ENCODE peak calls at places on chromosomes 6 and 20, in four cellular contexts. I, Q, D and W are unnamed samples.

GRCh38 chr20:37627060-37627766 is 66.6 kb upstream of the CTNNBL1 start:
- DNase-seq in I (peak), Q (no peak), D (no peak), W (no peak)

GRCh38 chr6:46440133-46440532 is 51.1 kb downstream of the RCAN2 start:
- DNase-seq in I (no peak), Q (no peak), D (no peak), W (no peak)

GRCh38 chr20:12371955-12372354 is 454.3 kb downstream of the BTBD3 start:
- DNase-seq in I (no peak), Q (no peak), D (no peak), W (no peak)

GRCh38 chr6:96812077-96812703 is 25.1 kb downstream of the GPR63 start:
- DNase-seq in I (no peak), Q (no peak), D (no peak), W (no peak)

GRCh38 chr20:63957690-63958441 is 1.6 kb upstream of the UCKL1 start:
- DNase-seq in I (peak), Q (no peak), D (no peak), W (peak)

GRCh38 chr6:72643214-72643613 is 21.4 kb downstream of the KCNQ5 start:
- DNase-seq in I (no peak), Q (no peak), D (no peak), W (no peak)

GRCh38 chr20:36312724-36313441 is 6.7 kb downstream of the DLGAP4 start:
- DNase-seq in I (no peak), Q (no peak), D (peak), W (no peak)

GRCh38 chr6:16562498-16562897 is 198.8 kb downstream of the ATXN1 start:
- DNase-seq in I (no peak), Q (no peak), D (no peak), W (no peak)

GRCh38 chr20:62808211-62808865 is 3.7 kb downstream of the OGFR start:
- DNase-seq in I (peak), Q (peak), D (no peak), W (peak)

GRCh38 chr6:41939848-41940758 is 1.5 kb downstream of the CCND3 start:
- DNase-seq in I (no peak), Q (no peak), D (peak), W (peak)

GRCh38 chr6:106325336-106326178 is at the start of gene ATG5:
- DNase-seq in I (peak), Q (peak), D (peak), W (peak)

GRCh38 chr6:164099535-164099982 is 685.0 kb downstream of the QKI start:
- DNase-seq in I (no peak), Q (no peak), D (no peak), W (no peak)

GRCh38 chr6:14857501-14857900 is 388.4 kb upstream of the JARID2 start:
- DNase-seq in I (no peak), Q (no peak), D (no peak), W (peak)

GRCh38 chr6:109229536-109229935 is 134.2 kb downstream of the CEP57L1 start:
- DNase-seq in I (no peak), Q (no peak), D (no peak), W (peak)

GRCh38 chr6:7112741-7113313 is 5.1 kb downstream of the RREB1 start:
- DNase-seq in I (peak), Q (peak), D (no peak), W (peak)

GRCh38 chr20:46899619-46900018 is 5.0 kb downstream of the EYA2 start:
- DNase-seq in I (no peak), Q (no peak), D (no peak), W (no peak)

GRCh38 chr20:46900826-46901225 is 6.2 kb downstream of the EYA2 start:
- DNase-seq in I (no peak), Q (no peak), D (no peak), W (no peak)

GRCh38 chr20:46900068-46900467 is 5.4 kb downstream of the EYA2 start:
- DNase-seq in I (no peak), Q (no peak), D (no peak), W (no peak)

GRCh38 chr20:46903256-46903655 is 8.6 kb downstream of the EYA2 start:
- DNase-seq in I (no peak), Q (no peak), D (no peak), W (no peak)

DNA sequence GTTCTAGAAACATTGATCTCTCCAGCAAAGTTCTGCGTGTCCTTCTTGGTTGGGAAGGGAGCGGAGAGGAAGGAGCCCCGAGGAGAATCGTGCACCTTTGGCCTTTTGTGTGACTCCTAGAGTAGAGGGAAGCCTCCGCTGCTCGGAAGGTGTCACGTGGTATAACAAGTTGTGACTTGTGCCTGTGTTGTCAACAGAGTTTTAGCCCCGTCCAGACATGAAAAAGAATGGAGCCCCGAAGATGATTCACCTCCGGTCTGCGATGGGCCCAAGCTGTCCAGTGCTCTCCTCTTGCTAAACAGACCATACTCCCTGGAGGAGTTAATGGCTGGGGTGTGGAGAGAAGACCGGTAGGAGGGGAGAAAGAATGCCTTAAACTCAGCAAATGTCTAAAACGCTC is 7.0 kb downstream of the EYA2 start:
- DNase-seq in I (no peak), Q (no peak), D (no peak), W (no peak)
- TF ChIP-seq POLR2AphosphoS5 in I (no peak), Q (no peak), D (no peak), W (no peak)

DNA sequence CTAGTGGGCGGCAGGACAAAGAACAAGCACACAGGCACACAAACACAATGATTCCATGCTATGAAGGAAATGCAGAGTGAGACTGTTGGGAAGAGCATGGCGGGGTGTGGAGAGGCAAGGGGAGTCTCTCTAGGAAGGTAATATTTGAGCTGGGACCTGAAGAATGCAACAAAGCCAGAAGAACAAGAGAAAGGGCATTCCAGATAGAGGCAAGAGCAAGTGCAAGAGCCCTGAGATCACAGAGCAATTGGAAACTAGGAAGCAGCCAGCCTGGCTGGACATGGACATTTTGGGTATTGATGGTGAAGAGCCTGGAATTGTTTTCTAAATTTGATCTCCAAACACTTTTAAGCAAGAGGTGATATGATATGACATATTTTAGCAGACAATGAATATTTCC is 15.4 kb downstream of the SRXN1 start:
- DNase-seq in I (no peak), Q (no peak), D (no peak), W (no peak)
- H3K27ac ChIP-seq in I (no peak), Q (no peak), D (no peak), W (no peak)

GRCh38 chr20:32070690-32071213 is 18.7 kb downstream of the HCK start:
- DNase-seq in I (no peak), Q (no peak), D (no peak), W (no peak)

GRCh38 chr20:32070282-32070681 is 18.2 kb downstream of the HCK start:
- DNase-seq in I (no peak), Q (no peak), D (no peak), W (no peak)

GRCh38 chr20:32068174-32068573 is 16.1 kb downstream of the HCK start:
- DNase-seq in I (no peak), Q (no peak), D (no peak), W (no peak)

GRCh38 chr20:32064667-32065066 is 12.6 kb downstream of the HCK start:
- DNase-seq in I (no peak), Q (no peak), D (no peak), W (no peak)

DNA sequence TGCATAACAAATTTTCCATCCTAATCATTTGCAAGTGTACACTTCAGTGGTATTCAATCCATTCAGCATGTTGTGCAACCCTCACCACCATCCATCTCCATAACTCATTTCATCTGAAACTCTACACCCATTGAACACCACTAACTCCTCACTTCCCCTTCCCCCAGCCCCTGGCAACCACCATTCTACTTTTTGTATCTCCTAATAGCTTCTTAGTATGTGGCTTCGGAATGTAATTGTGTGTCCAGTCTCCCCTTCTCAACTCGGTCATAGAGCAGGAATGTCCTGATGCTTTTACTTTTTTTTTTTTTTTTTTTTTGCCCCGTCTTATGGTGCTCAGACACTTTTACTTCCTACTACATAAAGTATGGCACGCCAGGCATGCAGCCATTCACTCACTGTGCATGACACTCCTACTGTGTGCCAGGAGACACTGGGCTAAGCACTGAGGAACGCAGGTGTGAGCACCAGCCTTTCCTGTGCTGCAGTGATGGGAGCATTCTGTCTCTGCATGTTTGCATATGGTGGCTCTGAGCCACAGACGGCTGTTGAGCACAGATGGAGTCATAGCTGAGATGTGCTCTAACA is 15.3 kb downstream of the HCK start:
- DNase-seq in I (no peak), Q (no peak), D (no peak), W (no peak)
- TF ChIP-seq POLR2AphosphoS5 in I (no peak), Q (no peak), D (no peak), W (no peak)

GRCh38 chr6:34391023-34391485 is 1.4 kb downstream of the NUDT3 start:
- DNase-seq in I (peak), Q (peak), D (peak), W (no peak)
- H3K27ac ChIP-seq in I (peak), Q (peak), D (peak), W (peak)

DNA sequence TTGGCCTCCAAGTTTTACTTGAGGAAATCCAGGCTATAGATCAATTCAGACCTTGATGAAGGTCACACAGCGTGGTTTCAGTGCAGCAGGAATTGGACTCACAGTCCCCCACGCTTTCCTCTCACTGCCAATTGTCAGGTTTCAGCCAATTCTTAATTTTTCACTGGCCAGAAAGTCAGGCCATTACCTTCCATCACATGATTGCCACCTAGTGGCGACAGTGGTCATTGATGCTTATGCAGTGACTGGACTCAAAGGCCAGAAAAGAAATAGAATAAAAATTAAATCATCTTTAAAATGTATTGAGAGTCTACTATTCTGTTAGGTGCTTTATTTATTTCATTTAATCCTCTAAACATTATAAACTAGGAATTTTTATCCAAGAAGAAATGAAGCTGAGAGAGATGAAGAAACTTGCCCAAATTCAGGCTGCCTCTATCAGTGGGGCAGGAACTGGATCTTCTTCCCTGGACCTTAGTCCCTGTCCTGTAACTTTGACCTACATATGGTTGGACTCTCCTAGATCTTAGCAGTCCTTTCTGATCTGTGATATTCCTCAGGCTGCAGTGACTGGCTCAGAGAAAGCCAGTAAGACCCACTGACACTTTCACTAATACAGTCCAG is 133.4 kb downstream of the ELOVL4 start:
- DNase-seq in I (peak), Q (peak), D (peak), W (peak)
- TF ChIP-seq POLR2AphosphoS5 in I (no peak), Q (no peak), D (no peak), W (no peak)